ENCODE peak calls at places on chromosomes 6 and 20, in four cellular contexts. Q is erythroblast, J is heart left ventricle, I is thyroid gland. D is an unnamed sample.
A peak's percentile ranks its signal among the peaks of the same experiment; 100 is the strongest.

GRCh38 chr6:91088976-91089375 is 502.1 kb upstream of the MAP3K7 start:
- DNase-seq in Q (no peak), I (no peak), J (no peak), D (no peak)

GRCh38 chr6:128519931-128520435 is 416 bp downstream of the PTPRK start:
- DNase-seq in J (no peak), Q (peak; percentile 24), I (peak; percentile 67), D (peak; percentile 45)

GRCh38 chr6:75431379-75431778 is 62.2 kb downstream of the FILIP1 start:
- DNase-seq in I (no peak), J (peak; percentile 78), Q (no peak), D (no peak)

GRCh38 chr20:53800883-53801604 is 207.4 kb upstream of the ZNF217 start:
- DNase-seq in I (no peak), J (no peak), Q (peak; percentile 81), D (peak; percentile 44)

GRCh38 chr6:53735896-53736295 is 58.9 kb upstream of the LRRC1 start:
- DNase-seq in J (no peak), Q (no peak), I (no peak), D (no peak)

GRCh38 chr6:14728396-14729024 is 517.4 kb upstream of the JARID2 start:
- DNase-seq in Q (peak; percentile 93), I (no peak), J (peak; percentile 33), D (no peak)

GRCh38 chr6:137949686-137950390 is 82.8 kb downstream of the TNFAIP3 start:
- DNase-seq in J (no peak), Q (no peak), I (no peak), D (no peak)

GRCh38 chr20:33733654-33734576 is 2.1 kb downstream of the ZNF341 start:
- DNase-seq in I (no peak), J (no peak), Q (no peak), D (peak; percentile 32)

GRCh38 chr6:154593122-154593521 is 82.6 kb upstream of the CNKSR3 start:
- DNase-seq in I (no peak), J (peak; percentile 68), Q (no peak), D (no peak)

GRCh38 chr20:53942121-53942816 is 128.1 kb downstream of the BCAS1 start:
- DNase-seq in J (no peak), I (no peak), Q (no peak), D (no peak)

GRCh38 chr6:73854998-73855718 is 159.2 kb downstream of the CD109 start:
- DNase-seq in I (no peak), Q (peak; percentile 81), J (no peak), D (no peak)

GRCh38 chr20:54255157-54255556 is 47.3 kb downstream of the PFDN4 start:
- DNase-seq in Q (no peak), J (no peak), I (no peak), D (no peak)

GRCh38 chr6:35049885-35050284 is 91.3 kb downstream of the TCP11 start:
- DNase-seq in I (no peak), J (peak; percentile 71), Q (no peak), D (no peak)

GRCh38 chr6:90110971-90111370 is 185.7 kb downstream of the BACH2 start:
- DNase-seq in Q (no peak), J (no peak), I (no peak), D (no peak)

GRCh38 chr6:73339340-73339739 is 14.7 kb downstream of the DPPA5 start:
- DNase-seq in I (no peak), Q (no peak), J (no peak), D (no peak)

GRCh38 chr6:165776699-165777098 is 113.7 kb upstream of the PDE10A start:
- DNase-seq in I (no peak), Q (no peak), J (no peak), D (no peak)

GRCh38 chr6:72984981-72985665 is 240.2 kb downstream of the KHDC1L start:
- DNase-seq in Q (no peak), J (no peak), I (no peak), D (no peak)

GRCh38 chr20:47468290-47469050 is 33.2 kb upstream of the NCOA3 start:
- DNase-seq in I (no peak), Q (peak; percentile 16), J (no peak), D (peak; percentile 67)

GRCh38 chr6:32168807-32169206 is 4.4 kb downstream of the EGFL8 start:
- DNase-seq in I (no peak), J (no peak), Q (no peak), D (no peak)

GRCh38 chr6:84450018-84450417 is 222.6 kb upstream of the CEP162 start:
- DNase-seq in Q (no peak), J (no peak), I (no peak), D (no peak)

GRCh38 chr6:84554706-84555105 is 209.7 kb downstream of the TBX18 start:
- DNase-seq in Q (no peak), I (no peak), J (no peak), D (no peak)

GRCh38 chr20:1911536-1911935 is 16.3 kb downstream of the SIRPA start:
- DNase-seq in Q (no peak), I (no peak), J (no peak), D (no peak)

GRCh38 chr6:168371185-168371584 is 51.6 kb upstream of the DACT2 start:
- DNase-seq in J (no peak), I (no peak), Q (no peak), D (no peak)

GRCh38 chr6:112205521-112206458 is 48.6 kb downstream of the LAMA4 start:
- DNase-seq in J (no peak), I (no peak), Q (no peak), D (no peak)

GRCh38 chr20:35663516-35663812 is 1.2 kb downstream of the CPNE1 start:
- DNase-seq in I (no peak), J (no peak), Q (no peak), D (no peak)

GRCh38 chr20:35663813-35664543 is 722 bp downstream of the CPNE1 start:
- DNase-seq in Q (peak; percentile 81), J (peak; percentile 33), I (peak; percentile 51), D (peak; percentile 52)

GRCh38 chr20:35665949-35666288 is 1.2 kb upstream of the CPNE1 start:
- DNase-seq in I (no peak), Q (no peak), J (no peak), D (no peak)

GRCh38 chr20:35662541-35662940 is 2.2 kb downstream of the CPNE1 start:
- DNase-seq in J (no peak), I (no peak), Q (no peak), D (no peak)

GRCh38 chr20:35664544-35665206 is at the start of the genes CPNE1 and RBM12:
- DNase-seq in I (peak; percentile 88), Q (peak; percentile 97), J (peak; percentile 93), D (peak; percentile 92)
- TF ChIP-seq POLR2A in I (peak; percentile 96), Q (peak; percentile 96), J (peak; percentile 64), D (no peak)

DNA sequence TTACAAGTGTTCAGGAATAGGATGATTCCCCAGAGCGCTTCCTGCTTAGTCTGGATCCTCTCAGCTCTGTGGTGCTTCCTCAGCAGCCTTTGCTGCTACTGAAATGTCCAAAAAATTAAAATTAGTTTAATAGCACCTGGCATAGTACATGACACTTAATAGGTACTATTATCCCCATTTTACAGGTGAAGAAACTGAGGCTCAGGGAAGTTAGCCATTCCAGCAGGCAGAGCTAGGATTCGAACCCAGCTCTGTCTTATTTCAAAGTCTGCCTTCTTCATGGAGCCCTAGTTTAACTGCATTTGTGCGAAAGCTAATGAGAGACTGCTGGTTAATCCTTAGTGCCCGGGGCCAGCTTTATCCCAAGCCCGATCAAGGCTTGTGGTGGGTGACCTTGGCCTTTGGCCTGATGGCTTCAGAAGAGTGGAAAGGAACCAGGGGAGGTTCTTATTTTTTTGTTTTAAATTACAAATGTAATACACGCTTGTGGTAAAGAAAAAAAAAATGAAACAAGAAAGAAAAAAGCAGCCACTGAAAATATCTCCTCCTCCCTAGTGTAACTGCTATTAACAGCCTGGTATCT is 30.1 kb downstream of the TOX2 start:
- DNase-seq in I (no peak), J (no peak), Q (no peak), D (no peak)
- TF ChIP-seq POLR2A in I (no peak), J (no peak), Q (no peak), D (no peak)

GRCh38 chr6:160520043-160520904 is 143.8 kb downstream of the LPA start:
- DNase-seq in Q (no peak), I (peak; percentile 77), J (peak; percentile 76), D (peak; percentile 81)
- TF ChIP-seq POLR2A in Q (no peak), I (no peak), J (no peak), D (no peak)

GRCh38 chr20:44431118-44431501 is 44.6 kb upstream of the TTPAL start:
- DNase-seq in I (no peak), Q (no peak), J (no peak), D (no peak)

GRCh38 chr20:44432618-44433577 is 42.8 kb upstream of the TTPAL start:
- DNase-seq in I (no peak), Q (no peak), J (no peak), D (no peak)

GRCh38 chr20:44429419-44430269 is 46.0 kb upstream of the TTPAL start:
- DNase-seq in I (no peak), J (no peak), Q (no peak), D (no peak)

GRCh38 chr20:44430270-44431065 is 45.2 kb upstream of the TTPAL start:
- DNase-seq in I (no peak), J (no peak), Q (no peak), D (no peak)

GRCh38 chr20:44431502-44432234 is 44.0 kb upstream of the TTPAL start:
- DNase-seq in I (no peak), Q (no peak), J (no peak), D (no peak)
- TF ChIP-seq POLR2A in I (no peak), Q (no peak), J (no peak), D (no peak)

DNA sequence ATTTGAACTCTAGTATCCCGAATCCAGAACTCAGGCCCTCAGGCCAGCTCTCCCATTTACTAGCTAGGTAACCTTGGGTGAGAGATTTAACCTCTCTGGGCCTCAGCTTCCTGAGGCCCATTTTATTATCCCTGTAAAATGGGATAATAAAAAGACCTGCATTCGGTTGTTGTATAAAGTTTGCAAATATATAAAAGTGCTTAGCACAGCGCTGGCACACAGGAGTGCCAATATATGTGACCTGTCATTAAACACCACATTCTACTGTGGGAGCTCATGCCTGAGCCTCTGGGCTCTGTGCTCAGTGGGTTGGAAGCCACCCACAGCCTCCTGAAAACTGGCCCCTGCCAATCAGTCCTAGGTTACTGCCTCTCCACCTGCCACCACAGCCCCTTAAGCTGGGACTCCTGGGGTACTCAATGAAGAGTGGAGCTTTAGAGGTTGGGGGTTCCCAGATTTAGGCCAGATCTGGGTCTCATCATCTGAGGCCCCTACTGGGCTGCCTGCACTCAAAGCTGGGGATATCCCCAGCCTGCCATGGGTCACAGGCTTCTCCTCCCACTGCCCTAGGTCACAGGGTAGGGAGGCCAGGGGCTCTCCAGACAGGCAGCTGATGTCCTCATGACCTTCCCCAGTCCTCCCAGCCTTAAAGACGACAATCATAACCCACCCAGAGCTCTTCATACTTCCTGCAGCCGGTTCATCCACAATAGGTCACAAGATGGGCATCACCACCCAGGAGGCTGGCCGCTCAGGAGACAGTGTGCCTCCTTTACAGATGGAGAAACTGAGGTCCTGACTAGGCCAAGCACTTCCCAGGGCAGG is 15.4 kb downstream of the TFEB start:
- DNase-seq in J (no peak), I (no peak), Q (no peak), D (no peak)
- TF ChIP-seq POLR2A in J (no peak), I (no peak), Q (no peak), D (no peak)

D was measured in stomach.